ENCODE peak calls at places on chromosome 20, in eight cellular contexts. E is M059J; H is germinal center; L is central memory CD4-positive, alpha-beta T cell; U is activated CD4-positive, alpha-beta T cell treated with anti-CD3 and anti-CD28 coated beads, Interleukin-2, amount 10 ng/mL, durations not matched to agents 7 days and 5 days; M is GM19239; T is activated gamma-delta T cell treated with anti-CD3 and anti-CD28 coated beads, Interleukin-2, amount 50 U/mL, for 16 hours; X is CD8-positive, alpha-beta memory T cell. V is an unnamed sample.
A peak's percentile ranks its signal among the peaks of the same experiment; 100 is the strongest.

GRCh38 chr20:15930324-15931305 is 642.6 kb downstream of the KIF16B start:
- DNase-seq in E (peak; percentile 67), H (no peak), L (no peak), U (no peak), M (no peak), T (no peak), X (no peak), V (peak; percentile 62)

GRCh38 chr20:17542481-17542880 is 11.3 kb upstream of the BFSP1 start:
- DNase-seq in E (no peak), H (no peak), L (no peak), U (no peak), M (no peak), T (no peak), X (no peak), V (no peak)

GRCh38 chr20:62624325-62624690 is 18.0 kb upstream of the SLCO4A1 start:
- DNase-seq in E (no peak), H (peak; percentile 89), L (no peak), U (peak; percentile 21), M (no peak), T (no peak), X (no peak), V (peak; percentile 53)

GRCh38 chr20:54772931-54773642 is 297.7 kb downstream of the DOK5 start:
- DNase-seq in E (no peak), H (no peak), L (no peak), U (no peak), M (no peak), T (no peak), X (no peak), V (no peak)

GRCh38 chr20:43904195-43904594 is 10.5 kb upstream of the TOX2 start:
- DNase-seq in E (peak; percentile 49), H (no peak), L (no peak), U (no peak), M (no peak), T (no peak), X (no peak), V (no peak)

GRCh38 chr20:17827759-17828559 is 128.2 kb downstream of the BANF2 start:
- DNase-seq in E (no peak), H (no peak), L (no peak), U (no peak), M (no peak), T (no peak), X (no peak), V (no peak)

GRCh38 chr20:59825563-59825920 is 107.9 kb downstream of the SYCP2 start:
- DNase-seq in E (no peak), H (no peak), L (no peak), U (no peak), M (no peak), T (no peak), X (no peak), V (no peak)

GRCh38 chr20:56621730-56622129 is 7.4 kb upstream of the TFAP2C start:
- DNase-seq in E (no peak), H (no peak), L (no peak), U (no peak), M (no peak), T (no peak), X (no peak), V (no peak)

GRCh38 chr20:57983082-57983481 is 245.4 kb downstream of the ANKRD60 start:
- DNase-seq in E (no peak), H (no peak), L (no peak), U (no peak), M (no peak), T (no peak), X (no peak), V (no peak)

GRCh38 chr20:45055056-45055455 is 45.9 kb downstream of the KCNS1 start:
- DNase-seq in E (no peak), H (no peak), L (no peak), U (no peak), M (no peak), T (no peak), X (no peak), V (no peak)

GRCh38 chr20:20824924-20825584 is 112.6 kb upstream of the RALGAPA2 start:
- DNase-seq in E (peak; percentile 54), H (peak; percentile 54), L (peak; percentile 23), U (peak; percentile 73), M (peak; percentile 48), T (peak; percentile 22), X (peak; percentile 28), V (peak; percentile 44)

GRCh38 chr20:52493177-52493711 is 301.7 kb upstream of the ZFP64 start:
- DNase-seq in E (peak; percentile 89), H (no peak), L (no peak), U (no peak), M (no peak), T (no peak), X (no peak), V (peak; percentile 85)

GRCh38 chr20:20454850-20455627 is 87.1 kb downstream of the INSM1 start:
- DNase-seq in E (no peak), H (no peak), L (no peak), U (no peak), M (no peak), T (no peak), X (no peak), V (no peak)

GRCh38 chr20:36093025-36093803 is 61.3 kb upstream of the EPB41L1 start:
- DNase-seq in E (peak; percentile 51), H (no peak), L (peak; percentile 31), U (peak; percentile 36), M (no peak), T (peak; percentile 4), X (no peak), V (peak; percentile 63)

GRCh38 chr20:62843656-62844055 is 18.0 kb downstream of the TCFL5 start:
- DNase-seq in E (no peak), H (no peak), L (no peak), U (no peak), M (no peak), T (no peak), X (no peak), V (peak; percentile 59)

GRCh38 chr20:47929368-47930115 is 144.3 kb upstream of the SULF2 start:
- DNase-seq in E (peak; percentile 95), H (no peak), L (no peak), U (no peak), M (no peak), T (no peak), X (no peak), V (peak; percentile 79)

GRCh38 chr20:10761232-10761631 is 87.4 kb upstream of the JAG1 start:
- DNase-seq in E (peak; percentile 83), H (no peak), L (no peak), U (no peak), M (no peak), T (no peak), X (no peak), V (no peak)

GRCh38 chr20:47276856-47277541 is 79.5 kb downstream of the ZMYND8 start:
- DNase-seq in E (peak; percentile 83), H (no peak), L (no peak), U (no peak), M (no peak), T (no peak), X (no peak), V (peak; percentile 39)

GRCh38 chr20:21528870-21529269 is 15.0 kb upstream of the NKX2-2 start:
- DNase-seq in E (no peak), H (no peak), L (no peak), U (no peak), M (no peak), T (no peak), X (no peak), V (no peak)

GRCh38 chr20:2006452-2007381 is 12.9 kb upstream of the PDYN start:
- DNase-seq in E (peak; percentile 33), H (peak; percentile 65), L (no peak), U (peak; percentile 45), M (peak; percentile 19), T (no peak), X (peak; percentile 8), V (peak; percentile 42)

GRCh38 chr20:61762208-61762710 is 303.4 kb downstream of the TAF4 start:
- DNase-seq in E (no peak), H (no peak), L (no peak), U (no peak), M (no peak), T (no peak), X (no peak), V (no peak)

GRCh38 chr20:43984587-43984986 is 69.9 kb downstream of the TOX2 start:
- DNase-seq in E (no peak), H (no peak), L (no peak), U (no peak), M (no peak), T (no peak), X (no peak), V (no peak)

GRCh38 chr20:41260734-41261220 is 56.8 kb downstream of the ZHX3 start:
- DNase-seq in E (no peak), H (no peak), L (no peak), U (no peak), M (no peak), T (no peak), X (no peak), V (no peak)

GRCh38 chr20:48875233-48875913 is 46.1 kb upstream of the ARFGEF2 start:
- DNase-seq in E (peak; percentile 46), H (no peak), L (no peak), U (no peak), M (no peak), T (no peak), X (no peak), V (no peak)

GRCh38 chr20:63151554-63152321 is 64.2 kb downstream of the YTHDF1 start:
- DNase-seq in E (peak; percentile 33), H (no peak), L (no peak), U (no peak), M (no peak), T (no peak), X (no peak), V (peak; percentile 18)

GRCh38 chr20:44601801-44602204 is 19.4 kb downstream of the PKIG start:
- DNase-seq in E (peak; percentile 61), H (no peak), L (no peak), U (no peak), M (no peak), T (no peak), X (no peak), V (no peak)

GRCh38 chr20:17680836-17681740 is 954 bp downstream of the RRBP1 start:
- DNase-seq in E (peak; percentile 73), H (peak; percentile 88), L (peak; percentile 70), U (peak; percentile 77), M (peak; percentile 86), T (peak; percentile 70), X (peak; percentile 76), V (peak; percentile 76)

GRCh38 chr20:21322921-21323321 is 19.8 kb downstream of the XRN2 start:
- DNase-seq in E (peak; percentile 58), H (no peak), L (no peak), U (no peak), M (no peak), T (no peak), X (no peak), V (no peak)

GRCh38 chr20:64107736-64108457 is 532 bp upstream of the NPBWR2 start:
- DNase-seq in E (no peak), H (peak; percentile 50), L (no peak), U (peak; percentile 4), M (no peak), T (no peak), X (no peak), V (no peak)

GRCh38 chr20:63703976-63704748 is 3.6 kb downstream of the ARFRP1 start:
- DNase-seq in E (no peak), H (no peak), L (no peak), U (no peak), M (no peak), T (no peak), X (no peak), V (no peak)

GRCh38 chr20:10848810-10849370 is 175.1 kb upstream of the JAG1 start:
- DNase-seq in E (peak; percentile 96), H (no peak), L (no peak), U (no peak), M (no peak), T (no peak), X (no peak), V (peak; percentile 83)

GRCh38 chr20:63957690-63958441 is 1.6 kb upstream of the UCKL1 start:
- DNase-seq in E (no peak), H (no peak), L (no peak), U (no peak), M (no peak), T (no peak), X (no peak), V (no peak)

V was measured in kidney tubule cell.